ENCODE peak calls at places on chromosomes 7 and 10, in seven cellular contexts. A, E, O, N, D, Z and R are unnamed samples.

GRCh38 chr7:100745184-100745583 is 11.8 kb downstream of the ZAN start:
- DNase-seq in A (no peak), E (peak), O (peak), N (peak), D (peak), Z (no peak), R (no peak)

GRCh38 chr10:23351914-23352313 is 7.3 kb upstream of the C10orf67 start:
- DNase-seq in A (no peak), E (no peak), O (no peak), N (no peak), D (no peak), Z (no peak), R (no peak)

GRCh38 chr7:133139350-133139749 is 57.5 kb upstream of the CHCHD3 start:
- DNase-seq in A (peak), E (no peak), O (no peak), N (no peak), D (no peak), Z (no peak), R (no peak)

GRCh38 chr10:73809061-73809818 is 2.2 kb downstream of the NDST2 start:
- DNase-seq in A (no peak), E (no peak), O (no peak), N (no peak), D (no peak), Z (no peak), R (no peak)

GRCh38 chr10:10500941-10501340 is 516.7 kb upstream of the CELF2 start:
- DNase-seq in A (peak), E (no peak), O (no peak), N (no peak), D (no peak), Z (no peak), R (no peak)

GRCh38 chr7:131157530-131158243 is 170.0 kb upstream of the MKLN1 start:
- DNase-seq in A (no peak), E (no peak), O (no peak), N (no peak), D (no peak), Z (no peak), R (no peak)

GRCh38 chr10:12628153-12628552 is 278.8 kb downstream of the CAMK1D start:
- DNase-seq in A (no peak), E (no peak), O (no peak), N (no peak), D (no peak), Z (no peak), R (no peak)

GRCh38 chr7:147405621-147406020 is 1184.9 kb upstream of the C7orf33 start:
- DNase-seq in A (no peak), E (no peak), O (no peak), N (no peak), D (no peak), Z (no peak), R (no peak)

GRCh38 chr10:18094332-18094731 is 45.9 kb upstream of the CACNB2 start:
- DNase-seq in A (no peak), E (no peak), O (no peak), N (no peak), D (no peak), Z (no peak), R (no peak)

GRCh38 chr7:145848691-145849090 is 267.9 kb upstream of the CNTNAP2 start:
- DNase-seq in A (no peak), E (no peak), O (peak), N (no peak), D (no peak), Z (no peak), R (no peak)

GRCh38 chr7:96415293-96415940 is 93.5 kb upstream of the SLC25A13 start:
- DNase-seq in A (no peak), E (no peak), O (no peak), N (no peak), D (no peak), Z (no peak), R (peak)

GRCh38 chr10:95795602-95796001 is 39.6 kb downstream of the ENTPD1 start:
- DNase-seq in A (no peak), E (no peak), O (no peak), N (no peak), D (no peak), Z (no peak), R (no peak)

GRCh38 chr10:19929466-19930140 is 113.4 kb downstream of the PLXDC2 start:
- DNase-seq in A (no peak), E (no peak), O (no peak), N (no peak), D (no peak), Z (no peak), R (no peak)

GRCh38 chr7:79317728-79318127 is 135.7 kb downstream of the MAGI2 start:
- DNase-seq in A (peak), E (no peak), O (no peak), N (no peak), D (no peak), Z (no peak), R (no peak)

GRCh38 chr7:141654551-141654950 is 47.4 kb downstream of the DENND11 start:
- DNase-seq in A (peak), E (peak), O (peak), N (peak), D (peak), Z (peak), R (no peak)

GRCh38 chr7:159040912-159041711 is 103.6 kb downstream of the VIPR2 start:
- DNase-seq in A (no peak), E (no peak), O (no peak), N (no peak), D (no peak), Z (no peak), R (no peak)

GRCh38 chr7:27128034-27128433 is 2.5 kb downstream of the HOXA4 start:
- DNase-seq in A (no peak), E (no peak), O (no peak), N (no peak), D (no peak), Z (no peak), R (no peak)

GRCh38 chr7:80722596-80723141 is 84.2 kb downstream of the CD36 start:
- DNase-seq in A (peak), E (no peak), O (no peak), N (no peak), D (no peak), Z (peak), R (no peak)

GRCh38 chr10:32795598-32796183 is 162.3 kb downstream of the ITGB1 start:
- DNase-seq in A (peak), E (peak), O (peak), N (peak), D (no peak), Z (no peak), R (no peak)

GRCh38 chr10:98262571-98262970 is 5.4 kb downstream of the LOXL4 start:
- DNase-seq in A (no peak), E (no peak), O (no peak), N (no peak), D (no peak), Z (no peak), R (peak)

GRCh38 chr10:24811906-24812305 is 88.2 kb upstream of the ARHGAP21 start:
- DNase-seq in A (no peak), E (no peak), O (no peak), N (no peak), D (no peak), Z (no peak), R (no peak)

GRCh38 chr7:139660317-139661042 is 117.3 kb downstream of the HIPK2 start:
- DNase-seq in A (peak), E (no peak), O (no peak), N (no peak), D (no peak), Z (peak), R (no peak)

GRCh38 chr10:67697646-67698245 is 1.8 kb upstream of the CTNNA3 start:
- DNase-seq in A (peak), E (peak), O (peak), N (peak), D (no peak), Z (no peak), R (no peak)

GRCh38 chr10:25707541-25707940 is 226.5 kb upstream of the MYO3A start:
- DNase-seq in A (no peak), E (no peak), O (no peak), N (no peak), D (no peak), Z (no peak), R (no peak)